ENCODE peak calls at places on chromosomes 11 and 22, in eight cellular contexts. One of them, this sample, is unnamed.
A peak's percentile ranks its signal among the peaks of the same experiment; 100 is the strongest.

GRCh38 chr11:76419896-76420295 is 24.9 kb upstream of the EMSY start:
- DNase-seq in psoas muscle: no peak
- DNase-seq in stimulated activated CD8-positive, alpha-beta memory T cell treated with anti-CD3 and anti-CD28 coated beads, Interleukin-4, amount 100 ng/mL, for 24 hours: no peak
- DNase-seq in stimulated activated CD4-positive, alpha-beta T cell treated with anti-CD3 and anti-CD28 coated beads, Interleukin-1b, Interleukin-23, amount 100 ng/mL, for 1 hour: no peak
- DNase-seq in BJ: no peak
- DNase-seq in left ventricle myocardium superior: no peak
- DNase-seq in NCI-H2081: peak; percentile 6
- DNase-seq in Jurkat, Clone E6-1: peak; percentile 16
- DNase-seq in this sample: no peak

GRCh38 chr11:35918716-35919115 is 25.1 kb upstream of the LDLRAD3 start:
- DNase-seq in psoas muscle: no peak
- DNase-seq in stimulated activated CD8-positive, alpha-beta memory T cell treated with anti-CD3 and anti-CD28 coated beads, Interleukin-4, amount 100 ng/mL, for 24 hours: no peak
- DNase-seq in stimulated activated CD4-positive, alpha-beta T cell treated with anti-CD3 and anti-CD28 coated beads, Interleukin-1b, Interleukin-23, amount 100 ng/mL, for 1 hour: no peak
- DNase-seq in BJ: no peak
- DNase-seq in left ventricle myocardium superior: no peak
- DNase-seq in NCI-H2081: peak; percentile 17
- DNase-seq in Jurkat, Clone E6-1: no peak
- DNase-seq in this sample: no peak

GRCh38 chr11:85752890-85753581 is 57.9 kb downstream of the SYTL2 start:
- DNase-seq in psoas muscle: no peak
- DNase-seq in stimulated activated CD8-positive, alpha-beta memory T cell treated with anti-CD3 and anti-CD28 coated beads, Interleukin-4, amount 100 ng/mL, for 24 hours: peak; percentile 74
- DNase-seq in stimulated activated CD4-positive, alpha-beta T cell treated with anti-CD3 and anti-CD28 coated beads, Interleukin-1b, Interleukin-23, amount 100 ng/mL, for 1 hour: peak; percentile 80
- DNase-seq in BJ: no peak
- DNase-seq in left ventricle myocardium superior: no peak
- DNase-seq in NCI-H2081: no peak
- DNase-seq in Jurkat, Clone E6-1: peak; percentile 99
- DNase-seq in this sample: no peak

GRCh38 chr11:1837171-1838076 is 1.4 kb upstream of the TNNI2 start:
- DNase-seq in psoas muscle: peak; percentile 90
- DNase-seq in stimulated activated CD8-positive, alpha-beta memory T cell treated with anti-CD3 and anti-CD28 coated beads, Interleukin-4, amount 100 ng/mL, for 24 hours: peak; percentile 80
- DNase-seq in stimulated activated CD4-positive, alpha-beta T cell treated with anti-CD3 and anti-CD28 coated beads, Interleukin-1b, Interleukin-23, amount 100 ng/mL, for 1 hour: peak; percentile 50
- DNase-seq in BJ: no peak
- DNase-seq in left ventricle myocardium superior: peak; percentile 84
- DNase-seq in NCI-H2081: peak; percentile 39
- DNase-seq in Jurkat, Clone E6-1: peak; percentile 42
- DNase-seq in this sample: no peak

GRCh38 chr22:44261164-44261860 is 51.4 kb downstream of the SHISAL1 start:
- DNase-seq in psoas muscle: peak; percentile 16
- DNase-seq in stimulated activated CD8-positive, alpha-beta memory T cell treated with anti-CD3 and anti-CD28 coated beads, Interleukin-4, amount 100 ng/mL, for 24 hours: no peak
- DNase-seq in stimulated activated CD4-positive, alpha-beta T cell treated with anti-CD3 and anti-CD28 coated beads, Interleukin-1b, Interleukin-23, amount 100 ng/mL, for 1 hour: no peak
- DNase-seq in BJ: no peak
- DNase-seq in left ventricle myocardium superior: no peak
- DNase-seq in NCI-H2081: no peak
- DNase-seq in Jurkat, Clone E6-1: no peak
- DNase-seq in this sample: no peak

GRCh38 chr11:118657238-118657637 is 22.2 kb downstream of the TREH start:
- DNase-seq in psoas muscle: no peak
- DNase-seq in stimulated activated CD8-positive, alpha-beta memory T cell treated with anti-CD3 and anti-CD28 coated beads, Interleukin-4, amount 100 ng/mL, for 24 hours: no peak
- DNase-seq in stimulated activated CD4-positive, alpha-beta T cell treated with anti-CD3 and anti-CD28 coated beads, Interleukin-1b, Interleukin-23, amount 100 ng/mL, for 1 hour: no peak
- DNase-seq in BJ: no peak
- DNase-seq in left ventricle myocardium superior: no peak
- DNase-seq in NCI-H2081: no peak
- DNase-seq in Jurkat, Clone E6-1: no peak
- DNase-seq in this sample: no peak

GRCh38 chr11:35177370-35177769 is 38.4 kb downstream of the CD44 start:
- DNase-seq in psoas muscle: no peak
- DNase-seq in stimulated activated CD8-positive, alpha-beta memory T cell treated with anti-CD3 and anti-CD28 coated beads, Interleukin-4, amount 100 ng/mL, for 24 hours: no peak
- DNase-seq in stimulated activated CD4-positive, alpha-beta T cell treated with anti-CD3 and anti-CD28 coated beads, Interleukin-1b, Interleukin-23, amount 100 ng/mL, for 1 hour: no peak
- DNase-seq in BJ: no peak
- DNase-seq in left ventricle myocardium superior: no peak
- DNase-seq in NCI-H2081: no peak
- DNase-seq in Jurkat, Clone E6-1: peak; percentile 89
- DNase-seq in this sample: no peak

GRCh38 chr22:49328630-49329405 is 498.9 kb downstream of the BRD1 start:
- DNase-seq in psoas muscle: peak; percentile 4
- DNase-seq in stimulated activated CD8-positive, alpha-beta memory T cell treated with anti-CD3 and anti-CD28 coated beads, Interleukin-4, amount 100 ng/mL, for 24 hours: no peak
- DNase-seq in stimulated activated CD4-positive, alpha-beta T cell treated with anti-CD3 and anti-CD28 coated beads, Interleukin-1b, Interleukin-23, amount 100 ng/mL, for 1 hour: no peak
- DNase-seq in BJ: no peak
- DNase-seq in left ventricle myocardium superior: no peak
- DNase-seq in NCI-H2081: no peak
- DNase-seq in Jurkat, Clone E6-1: no peak
- DNase-seq in this sample: no peak

GRCh38 chr11:128018692-128019091 is 568.7 kb downstream of the ETS1 start:
- DNase-seq in psoas muscle: no peak
- DNase-seq in stimulated activated CD8-positive, alpha-beta memory T cell treated with anti-CD3 and anti-CD28 coated beads, Interleukin-4, amount 100 ng/mL, for 24 hours: no peak
- DNase-seq in stimulated activated CD4-positive, alpha-beta T cell treated with anti-CD3 and anti-CD28 coated beads, Interleukin-1b, Interleukin-23, amount 100 ng/mL, for 1 hour: no peak
- DNase-seq in BJ: no peak
- DNase-seq in left ventricle myocardium superior: no peak
- DNase-seq in NCI-H2081: no peak
- DNase-seq in Jurkat, Clone E6-1: no peak
- DNase-seq in this sample: no peak

GRCh38 chr11:9616858-9617257 is 43.4 kb downstream of the WEE1 start:
- DNase-seq in psoas muscle: no peak
- DNase-seq in stimulated activated CD8-positive, alpha-beta memory T cell treated with anti-CD3 and anti-CD28 coated beads, Interleukin-4, amount 100 ng/mL, for 24 hours: no peak
- DNase-seq in stimulated activated CD4-positive, alpha-beta T cell treated with anti-CD3 and anti-CD28 coated beads, Interleukin-1b, Interleukin-23, amount 100 ng/mL, for 1 hour: no peak
- DNase-seq in BJ: no peak
- DNase-seq in left ventricle myocardium superior: no peak
- DNase-seq in NCI-H2081: no peak
- DNase-seq in Jurkat, Clone E6-1: no peak
- DNase-seq in this sample: no peak

GRCh38 chr11:61783717-61784505 is 8.5 kb downstream of the TMEM258 start:
- DNase-seq in psoas muscle: peak; percentile 34
- DNase-seq in stimulated activated CD8-positive, alpha-beta memory T cell treated with anti-CD3 and anti-CD28 coated beads, Interleukin-4, amount 100 ng/mL, for 24 hours: no peak
- DNase-seq in stimulated activated CD4-positive, alpha-beta T cell treated with anti-CD3 and anti-CD28 coated beads, Interleukin-1b, Interleukin-23, amount 100 ng/mL, for 1 hour: no peak
- DNase-seq in BJ: no peak
- DNase-seq in left ventricle myocardium superior: no peak
- DNase-seq in NCI-H2081: no peak
- DNase-seq in Jurkat, Clone E6-1: no peak
- DNase-seq in this sample: no peak

This sample was measured in NCI-H774.